ENCODE peak calls at places on chromosomes 7 and 10, in eight cellular contexts. One of them, this sample, is unnamed.

GRCh38 chr7:23470290-23471089 is at the start of gene IGF2BP3:
- DNase-seq in HCT116: peak; percentile 97
- DNase-seq in endothelial cell of umbilical vein: peak; percentile 96
- DNase-seq in HepG2: peak; percentile 91
- DNase-seq in GM12878: peak; percentile 87
- DNase-seq in K562: peak; percentile 97
- DNase-seq in SK-N-SH: peak; percentile 87
- DNase-seq in H1: peak; percentile 88
- DNase-seq in this sample: peak; percentile 98

GRCh38 chr7:101882595-101883564 is 65.5 kb downstream of the CUX1 start:
- DNase-seq in HCT116: peak; percentile 98
- DNase-seq in endothelial cell of umbilical vein: peak; percentile 98
- DNase-seq in HepG2: peak; percentile 99
- DNase-seq in GM12878: no peak
- DNase-seq in K562: peak; percentile 96
- DNase-seq in SK-N-SH: peak; percentile 59
- DNase-seq in H1: no peak
- DNase-seq in this sample: no peak

GRCh38 chr10:3889961-3890522 is 105.0 kb upstream of the KLF6 start:
- DNase-seq in HCT116: peak; percentile 94
- DNase-seq in endothelial cell of umbilical vein: peak; percentile 90
- DNase-seq in HepG2: peak; percentile 99
- DNase-seq in GM12878: no peak
- DNase-seq in K562: no peak
- DNase-seq in SK-N-SH: no peak
- DNase-seq in H1: no peak
- DNase-seq in this sample: no peak

GRCh38 chr7:50730459-50731400 is 52.0 kb downstream of the GRB10 start:
- DNase-seq in HCT116: no peak
- DNase-seq in endothelial cell of umbilical vein: peak; percentile 47
- DNase-seq in HepG2: peak; percentile 46
- DNase-seq in GM12878: no peak
- DNase-seq in K562: no peak
- DNase-seq in SK-N-SH: no peak
- DNase-seq in H1: no peak
- DNase-seq in this sample: no peak

GRCh38 chr7:96794063-96794462 is 84.4 kb upstream of the SEM1 start:
- DNase-seq in HCT116: no peak
- DNase-seq in endothelial cell of umbilical vein: no peak
- DNase-seq in HepG2: no peak
- DNase-seq in GM12878: no peak
- DNase-seq in K562: no peak
- DNase-seq in SK-N-SH: no peak
- DNase-seq in H1: no peak
- DNase-seq in this sample: no peak

GRCh38 chr7:136062625-136063336 is 85.6 kb upstream of the MTPN start:
- DNase-seq in HCT116: no peak
- DNase-seq in endothelial cell of umbilical vein: no peak
- DNase-seq in HepG2: no peak
- DNase-seq in GM12878: no peak
- DNase-seq in K562: no peak
- DNase-seq in SK-N-SH: no peak
- DNase-seq in H1: no peak
- DNase-seq in this sample: peak; percentile 77

GRCh38 chr10:89209718-89210117 is 2.6 kb upstream of the CH25H start:
- DNase-seq in HCT116: no peak
- DNase-seq in endothelial cell of umbilical vein: no peak
- DNase-seq in HepG2: no peak
- DNase-seq in GM12878: no peak
- DNase-seq in K562: no peak
- DNase-seq in SK-N-SH: no peak
- DNase-seq in H1: no peak
- DNase-seq in this sample: no peak

GRCh38 chr10:22308390-22308789 is 7.8 kb upstream of the COMMD3 start:
- DNase-seq in HCT116: no peak
- DNase-seq in endothelial cell of umbilical vein: peak; percentile 36
- DNase-seq in HepG2: no peak
- DNase-seq in GM12878: peak; percentile 36
- DNase-seq in K562: peak; percentile 40
- DNase-seq in SK-N-SH: no peak
- DNase-seq in H1: no peak
- DNase-seq in this sample: no peak

GRCh38 chr7:28123752-28124151 is 56.8 kb downstream of the JAZF1 start:
- DNase-seq in HCT116: no peak
- DNase-seq in endothelial cell of umbilical vein: no peak
- DNase-seq in HepG2: no peak
- DNase-seq in GM12878: no peak
- DNase-seq in K562: no peak
- DNase-seq in SK-N-SH: no peak
- DNase-seq in H1: no peak
- DNase-seq in this sample: no peak

GRCh38 chr10:76117949-76118348 is 686.5 kb downstream of the LRMDA start:
- DNase-seq in HCT116: no peak
- DNase-seq in endothelial cell of umbilical vein: no peak
- DNase-seq in HepG2: no peak
- DNase-seq in GM12878: no peak
- DNase-seq in K562: no peak
- DNase-seq in SK-N-SH: no peak
- DNase-seq in H1: no peak
- DNase-seq in this sample: no peak

GRCh38 chr7:17501461-17502208 is 203.2 kb downstream of the AHR start:
- DNase-seq in HCT116: no peak
- DNase-seq in endothelial cell of umbilical vein: no peak
- DNase-seq in HepG2: no peak
- DNase-seq in GM12878: no peak
- DNase-seq in K562: no peak
- DNase-seq in SK-N-SH: no peak
- DNase-seq in H1: no peak
- DNase-seq in this sample: no peak

GRCh38 chr10:27695704-27696103 is 49.9 kb downstream of the MKX start:
- DNase-seq in HCT116: no peak
- DNase-seq in endothelial cell of umbilical vein: no peak
- DNase-seq in HepG2: no peak
- DNase-seq in GM12878: no peak
- DNase-seq in K562: no peak
- DNase-seq in SK-N-SH: no peak
- DNase-seq in H1: no peak
- DNase-seq in this sample: no peak

GRCh38 chr7:91050677-91051076 is 213.6 kb upstream of the FZD1 start:
- DNase-seq in HCT116: no peak
- DNase-seq in endothelial cell of umbilical vein: no peak
- DNase-seq in HepG2: no peak
- DNase-seq in GM12878: no peak
- DNase-seq in K562: no peak
- DNase-seq in SK-N-SH: no peak
- DNase-seq in H1: no peak
- DNase-seq in this sample: no peak

GRCh38 chr10:43284341-43284910 is 17.6 kb upstream of the RASGEF1A start:
- DNase-seq in HCT116: no peak
- DNase-seq in endothelial cell of umbilical vein: no peak
- DNase-seq in HepG2: no peak
- DNase-seq in GM12878: no peak
- DNase-seq in K562: peak; percentile 30
- DNase-seq in SK-N-SH: no peak
- DNase-seq in H1: no peak
- DNase-seq in this sample: no peak

GRCh38 chr10:20970044-20970443 is 72.9 kb upstream of the NEBL start:
- DNase-seq in HCT116: no peak
- DNase-seq in endothelial cell of umbilical vein: peak; percentile 17
- DNase-seq in HepG2: no peak
- DNase-seq in GM12878: no peak
- DNase-seq in K562: no peak
- DNase-seq in SK-N-SH: no peak
- DNase-seq in H1: no peak
- DNase-seq in this sample: no peak

GRCh38 chr10:104424719-104425118 is 71.1 kb downstream of the CFAP58 start:
- DNase-seq in HCT116: no peak
- DNase-seq in endothelial cell of umbilical vein: no peak
- DNase-seq in HepG2: no peak
- DNase-seq in GM12878: peak; percentile 72
- DNase-seq in K562: no peak
- DNase-seq in SK-N-SH: no peak
- DNase-seq in H1: no peak
- DNase-seq in this sample: no peak

GRCh38 chr7:92831716-92832622 is 4.4 kb downstream of the CDK6 start:
- DNase-seq in HCT116: no peak
- DNase-seq in endothelial cell of umbilical vein: peak; percentile 61
- DNase-seq in HepG2: peak; percentile 60
- DNase-seq in GM12878: no peak
- DNase-seq in K562: no peak
- DNase-seq in SK-N-SH: peak; percentile 22
- DNase-seq in H1: no peak
- DNase-seq in this sample: no peak
- H3K9ac ChIP-seq in HCT116: peak overlapping the region; percentile 82
- H3K9ac ChIP-seq in endothelial cell of umbilical vein: peak overlapping the region; percentile 95
- H3K9ac ChIP-seq in HepG2: peak overlapping the region; percentile 95
- H3K9ac ChIP-seq in GM12878: peak overlapping the region; percentile 83
- H3K9ac ChIP-seq in K562: peak overlapping the region; percentile 39
- H3K9ac ChIP-seq in SK-N-SH: peak overlapping the region; percentile 95
- H3K9ac ChIP-seq in H1: no peak overlapping the region
- H3K9ac ChIP-seq in this sample: no peak overlapping the region

DNA sequence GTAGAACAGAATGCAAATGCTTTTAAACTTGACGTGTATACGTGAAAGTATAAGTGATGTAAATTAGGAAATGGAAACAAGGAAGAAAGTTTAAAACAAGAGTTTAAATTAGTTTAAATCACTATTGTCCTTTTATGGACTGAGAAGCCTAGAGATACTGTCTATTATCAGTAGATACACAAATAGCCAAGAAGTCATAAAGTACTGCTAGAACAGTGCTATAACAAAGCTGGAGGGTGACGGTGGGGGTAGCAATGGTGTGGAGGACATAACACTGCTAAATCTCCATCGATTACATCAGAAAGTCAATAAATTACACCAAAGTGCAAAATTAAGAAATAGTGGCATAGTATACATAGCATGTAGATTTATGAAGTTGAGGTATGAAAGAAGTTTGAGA is 50.1 kb upstream of the CAV2 start:
- DNase-seq in HCT116: no peak
- DNase-seq in endothelial cell of umbilical vein: no peak
- DNase-seq in HepG2: no peak
- DNase-seq in GM12878: no peak
- DNase-seq in K562: no peak
- DNase-seq in SK-N-SH: no peak
- DNase-seq in H1: no peak
- DNase-seq in this sample: no peak
- TF ChIP-seq POLR2AphosphoS5 in HCT116: no peak
- TF ChIP-seq POLR2AphosphoS5 in endothelial cell of umbilical vein: no peak
- TF ChIP-seq POLR2AphosphoS5 in HepG2: no peak
- TF ChIP-seq POLR2AphosphoS5 in GM12878: no peak
- TF ChIP-seq POLR2AphosphoS5 in K562: no peak
- TF ChIP-seq POLR2AphosphoS5 in SK-N-SH: no peak
- TF ChIP-seq POLR2AphosphoS5 in H1: no peak
- TF ChIP-seq POLR2AphosphoS5 in this sample: no peak

DNA sequence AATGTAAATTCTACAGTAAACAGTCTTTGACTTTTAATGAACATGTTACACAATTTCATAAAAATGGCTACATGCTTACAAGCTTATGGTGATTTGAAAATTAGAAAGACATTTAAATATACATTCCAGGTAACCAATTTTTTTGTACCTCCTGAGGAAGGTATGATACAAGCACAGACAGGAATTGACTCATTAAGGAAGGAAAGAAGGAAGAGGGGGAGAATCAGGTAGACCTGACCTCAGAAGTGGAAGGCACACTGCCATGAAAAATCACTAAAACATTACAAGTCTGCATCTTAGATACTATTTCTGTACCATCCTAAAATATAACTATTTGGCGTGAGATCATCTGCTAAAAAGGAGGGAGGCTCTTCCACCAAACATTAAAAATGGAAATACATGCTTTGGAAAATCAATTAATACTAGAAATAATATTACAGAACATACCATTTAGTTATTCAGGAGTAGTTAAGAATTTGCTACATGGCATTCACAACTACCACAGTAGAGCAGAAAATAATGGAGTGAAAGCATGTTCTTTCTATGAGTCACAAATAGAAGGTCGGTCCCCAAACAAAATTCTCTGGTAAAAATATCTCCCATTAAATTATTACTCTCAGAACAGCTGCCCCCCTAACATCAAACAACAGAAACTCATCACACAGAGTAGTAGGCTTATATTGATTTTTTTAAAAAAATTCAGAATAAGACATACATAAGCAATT is 15.2 kb downstream of the RAB11FIP2 start:
- DNase-seq in HCT116: no peak
- DNase-seq in endothelial cell of umbilical vein: no peak
- DNase-seq in HepG2: no peak
- DNase-seq in GM12878: no peak
- DNase-seq in K562: no peak
- DNase-seq in SK-N-SH: no peak
- DNase-seq in H1: no peak
- DNase-seq in this sample: no peak
- H3K27ac ChIP-seq in HCT116: no peak overlapping the region
- H3K27ac ChIP-seq in endothelial cell of umbilical vein: no peak overlapping the region
- H3K27ac ChIP-seq in HepG2: no peak overlapping the region
- H3K27ac ChIP-seq in GM12878: no peak overlapping the region
- H3K27ac ChIP-seq in K562: no peak overlapping the region
- H3K27ac ChIP-seq in SK-N-SH: peak overlapping the region; percentile 3
- H3K27ac ChIP-seq in H1: no peak overlapping the region
- H3K27ac ChIP-seq in this sample: no peak overlapping the region

GRCh38 chr10:132850246-132850645 is 64.3 kb upstream of the NKX6-2 start:
- DNase-seq in HCT116: no peak
- DNase-seq in endothelial cell of umbilical vein: no peak
- DNase-seq in HepG2: no peak
- DNase-seq in GM12878: no peak
- DNase-seq in K562: no peak
- DNase-seq in SK-N-SH: no peak
- DNase-seq in H1: no peak
- DNase-seq in this sample: no peak

GRCh38 chr10:132849546-132850031 is 63.6 kb upstream of the NKX6-2 start:
- DNase-seq in HCT116: no peak
- DNase-seq in endothelial cell of umbilical vein: no peak
- DNase-seq in HepG2: no peak
- DNase-seq in GM12878: no peak
- DNase-seq in K562: no peak
- DNase-seq in SK-N-SH: no peak
- DNase-seq in H1: no peak
- DNase-seq in this sample: no peak

GRCh38 chr10:132847856-132848255 is 61.9 kb upstream of the NKX6-2 start:
- DNase-seq in HCT116: no peak
- DNase-seq in endothelial cell of umbilical vein: no peak
- DNase-seq in HepG2: no peak
- DNase-seq in GM12878: no peak
- DNase-seq in K562: no peak
- DNase-seq in SK-N-SH: peak; percentile 28
- DNase-seq in H1: no peak
- DNase-seq in this sample: no peak

GRCh38 chr10:132848306-132848705 is 62.4 kb upstream of the NKX6-2 start:
- DNase-seq in HCT116: no peak
- DNase-seq in endothelial cell of umbilical vein: no peak
- DNase-seq in HepG2: no peak
- DNase-seq in GM12878: no peak
- DNase-seq in K562: peak; percentile 9
- DNase-seq in SK-N-SH: peak; percentile 54
- DNase-seq in H1: no peak
- DNase-seq in this sample: no peak

GRCh38 chr10:132848951-132849545 is 63.1 kb upstream of the NKX6-2 start:
- DNase-seq in HCT116: no peak
- DNase-seq in endothelial cell of umbilical vein: no peak
- DNase-seq in HepG2: no peak
- DNase-seq in GM12878: no peak
- DNase-seq in K562: no peak
- DNase-seq in SK-N-SH: no peak
- DNase-seq in H1: no peak
- DNase-seq in this sample: no peak
- H3K9ac ChIP-seq in HCT116: no peak overlapping the region
- H3K9ac ChIP-seq in endothelial cell of umbilical vein: no peak overlapping the region
- H3K9ac ChIP-seq in HepG2: no peak overlapping the region
- H3K9ac ChIP-seq in GM12878: no peak overlapping the region
- H3K9ac ChIP-seq in K562: no peak overlapping the region
- H3K9ac ChIP-seq in SK-N-SH: no peak overlapping the region
- H3K9ac ChIP-seq in H1: no peak overlapping the region
- H3K9ac ChIP-seq in this sample: no peak overlapping the region

GRCh38 chr7:7099584-7100014 is 82.7 kb upstream of the C1GALT1 start:
- DNase-seq in HCT116: peak; percentile 86
- DNase-seq in endothelial cell of umbilical vein: peak; percentile 97
- DNase-seq in HepG2: peak; percentile 95
- DNase-seq in GM12878: no peak
- DNase-seq in K562: peak; percentile 93
- DNase-seq in SK-N-SH: no peak
- DNase-seq in H1: peak; percentile 75
- DNase-seq in this sample: peak; percentile 88
- TF ChIP-seq POLR2AphosphoS5 in HCT116: no peak
- TF ChIP-seq POLR2AphosphoS5 in endothelial cell of umbilical vein: peak; percentile 72
- TF ChIP-seq POLR2AphosphoS5 in HepG2: no peak
- TF ChIP-seq POLR2AphosphoS5 in GM12878: no peak
- TF ChIP-seq POLR2AphosphoS5 in K562: peak; percentile 65
- TF ChIP-seq POLR2AphosphoS5 in SK-N-SH: no peak
- TF ChIP-seq POLR2AphosphoS5 in H1: no peak
- TF ChIP-seq POLR2AphosphoS5 in this sample: peak; percentile 56

This sample was measured in SK-N-MC.